ENCODE peak calls at places on chromosomes 1 and 21, in ten cellular contexts. M, S, E, B, P, A, W, Y, F and Z are unnamed samples.
A peak's percentile ranks its signal among the peaks of the same experiment; 100 is the strongest.

GRCh38 chr1:179230251-179230650 is 774 bp upstream of the ABL2 start:
- DNase-seq in M (no peak), Y (no peak), F (peak; percentile 64), P (no peak), W (no peak), S (no peak), B (peak; percentile 52), A (no peak), E (no peak), Z (no peak)

GRCh38 chr21:17455451-17455850 is 57.4 kb upstream of the CXADR start:
- DNase-seq in Y (no peak), A (no peak), E (no peak), B (no peak), P (no peak), M (no peak), W (no peak), S (no peak), F (no peak), Z (no peak)

GRCh38 chr1:168235937-168236336 is 10.1 kb downstream of the SFT2D2 start:
- DNase-seq in S (no peak), M (no peak), P (no peak), B (no peak), W (no peak), E (no peak), F (no peak), A (no peak), Y (no peak), Z (no peak)

GRCh38 chr1:54007613-54008012 is 10.4 kb downstream of the LDLRAD1 start:
- DNase-seq in W (no peak), P (no peak), M (no peak), B (no peak), F (no peak), S (no peak), A (no peak), E (no peak), Y (no peak), Z (no peak)

GRCh38 chr1:54459714-54460113 is 53.5 kb upstream of the SSBP3 start:
- DNase-seq in F (no peak), M (no peak), Y (peak; percentile 67), E (no peak), S (no peak), P (no peak), A (no peak), W (no peak), B (no peak), Z (no peak)

GRCh38 chr21:38487906-38488639 is 10.2 kb downstream of the ERG start:
- DNase-seq in M (no peak), E (no peak), W (no peak), B (no peak), Y (no peak), S (no peak), P (no peak), A (no peak), F (no peak), Z (no peak)

GRCh38 chr21:42187976-42188653 is 30.8 kb upstream of the ABCG1 start:
- DNase-seq in F (peak; percentile 10), S (no peak), E (no peak), M (peak; percentile 40), A (no peak), Y (no peak), P (no peak), W (peak; percentile 87), B (no peak), Z (no peak)

GRCh38 chr21:41168391-41169257 is 664 bp downstream of the BACE2 start:
- DNase-seq in S (peak; percentile 70), P (peak; percentile 53), A (peak; percentile 62), M (peak; percentile 20), F (peak; percentile 62), B (peak; percentile 42), Y (no peak), W (peak; percentile 38), E (no peak), Z (no peak)

GRCh38 chr1:33323663-33324477 is 3.0 kb upstream of the A3GALT2 start:
- DNase-seq in W (no peak), P (no peak), E (no peak), F (no peak), A (no peak), S (no peak), Y (no peak), M (no peak), B (no peak), Z (no peak)

GRCh38 chr1:62621907-62622306 is 24.6 kb downstream of the ANGPTL3 start:
- DNase-seq in E (peak; percentile 91), A (no peak), Y (no peak), F (peak; percentile 81), M (no peak), S (no peak), P (no peak), B (peak; percentile 30), W (peak; percentile 67), Z (no peak)

GRCh38 chr1:230627767-230628166 is 14.5 kb upstream of the COG2 start:
- DNase-seq in B (no peak), P (no peak), E (no peak), Y (no peak), M (no peak), W (no peak), F (no peak), A (no peak), S (no peak), Z (no peak)

GRCh38 chr1:32144033-32144432 is 35.4 kb upstream of the TXLNA start:
- DNase-seq in P (no peak), S (no peak), M (no peak), F (no peak), A (no peak), W (no peak), B (no peak), Y (no peak), E (no peak), Z (no peak)

GRCh38 chr1:228937851-228938247 is 202.6 kb downstream of the RHOU start:
- DNase-seq in S (no peak), Y (no peak), E (no peak), A (no peak), P (no peak), F (no peak), W (no peak), M (no peak), B (no peak), Z (no peak)

GRCh38 chr1:100353073-100353801 is 931 bp downstream of the CDC14A start:
- DNase-seq in S (peak; percentile 24), Y (no peak), M (peak; percentile 54), W (peak; percentile 71), E (no peak), F (no peak), B (peak; percentile 3), A (peak; percentile 45), P (peak; percentile 26), Z (no peak)

GRCh38 chr1:59765036-59765730 is 49.6 kb upstream of the HOOK1 start:
- DNase-seq in M (no peak), A (no peak), B (peak; percentile 70), F (no peak), W (no peak), Y (no peak), P (no peak), E (no peak), S (peak; percentile 40), Z (no peak)

GRCh38 chr1:92482665-92483441 is 3.9 kb downstream of the GFI1 start:
- DNase-seq in E (no peak), S (no peak), Y (peak; percentile 81), M (peak; percentile 30), B (no peak), W (peak; percentile 49), P (peak; percentile 38), A (peak; percentile 57), F (no peak), Z (no peak)

GRCh38 chr1:28141685-28142084 is 34.8 kb downstream of the PTAFR start:
- DNase-seq in P (no peak), E (no peak), A (no peak), Y (no peak), F (no peak), S (no peak), W (no peak), M (no peak), B (no peak), Z (no peak)

GRCh38 chr1:27832762-27833161 is 2.2 kb downstream of the PPP1R8 start:
- DNase-seq in F (peak; percentile 54), E (no peak), Y (no peak), P (no peak), A (no peak), M (no peak), S (no peak), B (peak; percentile 36), W (no peak), Z (no peak)

GRCh38 chr1:48870596-48870995 is 93.9 kb upstream of the BEND5 start:
- DNase-seq in W (no peak), Y (no peak), M (no peak), A (no peak), F (no peak), E (no peak), S (no peak), P (no peak), B (no peak), Z (no peak)
- TF ChIP-seq CTCF in W (peak; percentile 37), Y (no peak), M (no peak), A (no peak), F (peak; percentile 65), E (peak; percentile 58), S (peak; percentile 45), P (peak; percentile 53), B (no peak), Z (no peak)

GRCh38 chr1:9721606-9722377 is 70.3 kb downstream of the PIK3CD start:
- DNase-seq in M (peak; percentile 69), A (peak; percentile 68), F (no peak), P (peak; percentile 74), B (peak; percentile 29), S (no peak), W (peak; percentile 62), E (no peak), Y (no peak), Z (no peak)
- TF ChIP-seq CTCF in M (peak; percentile 26), A (peak; percentile 81), F (peak; percentile 74), P (peak; percentile 92), B (peak; percentile 47), S (peak; percentile 56), W (peak; percentile 29), E (peak; percentile 64), Y (peak; percentile 63), Z (no peak)

GRCh38 chr21:35616090-35616489 is 444.2 kb downstream of the SETD4 start:
- DNase-seq in A (no peak), B (no peak), E (peak; percentile 47), F (peak; percentile 75), P (no peak), S (no peak), W (no peak), M (no peak), Y (no peak), Z (no peak)
- TF ChIP-seq CTCF in A (no peak), B (peak; percentile 43), E (peak; percentile 22), F (peak; percentile 54), P (no peak), S (peak; percentile 53), W (peak; percentile 48), M (no peak), Y (peak; percentile 22), Z (no peak)

DNA sequence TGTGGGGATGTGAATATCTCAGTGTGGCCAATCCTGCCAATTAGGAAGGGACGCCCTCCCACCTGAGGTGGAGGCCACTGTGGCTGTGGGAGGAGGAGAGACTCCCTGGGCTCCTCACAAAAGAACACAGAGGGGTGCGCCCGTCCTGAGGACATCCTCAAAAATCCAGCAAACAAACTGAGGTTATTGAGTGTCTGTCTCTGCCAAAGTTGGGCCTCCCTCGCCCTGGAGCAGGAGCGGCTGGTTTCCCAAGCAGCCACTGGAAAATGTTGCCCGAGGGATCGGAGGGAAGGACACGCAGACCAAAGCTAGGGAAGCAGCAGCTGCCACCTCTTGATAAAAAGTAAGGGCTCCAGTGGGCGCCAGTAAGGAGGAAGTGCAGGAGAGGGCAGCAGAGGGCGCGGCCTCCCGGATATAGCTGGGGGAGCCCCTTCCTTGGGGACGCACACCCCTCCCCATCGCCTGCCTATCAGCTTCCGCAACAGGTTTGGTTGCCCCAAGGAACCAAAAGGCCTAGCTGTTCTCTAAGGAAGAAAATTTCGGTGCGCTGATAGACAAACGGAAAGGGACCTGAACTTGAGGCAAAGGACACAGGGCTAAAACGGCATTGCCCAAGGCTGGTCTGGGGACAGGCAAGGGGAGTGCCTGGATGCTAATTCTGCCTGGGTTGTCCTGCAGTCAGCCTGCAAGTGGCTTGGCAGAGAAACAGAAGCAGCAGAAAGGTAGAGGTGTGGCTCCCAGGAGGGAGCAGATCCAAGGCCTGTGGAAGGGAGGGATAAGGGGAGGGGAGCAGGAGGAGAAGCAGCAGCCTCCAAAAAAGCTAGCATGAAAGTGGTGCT is 1.7 kb upstream of the GRIK3 start:
- DNase-seq in P (peak; percentile 42), S (no peak), B (no peak), E (no peak), Y (no peak), W (peak; percentile 41), A (no peak), F (no peak), M (peak; percentile 23), Z (no peak)
- TF ChIP-seq CTCF in P (no peak), S (no peak), B (no peak), E (no peak), Y (no peak), W (no peak), A (no peak), F (no peak), M (no peak), Z (no peak)